ENCODE peak calls at places on chromosome 10, in ten cellular contexts. W, A, X, V, R, J, L, P, M and N are unnamed samples.

GRCh38 chr10:33982995-33983394 is 648.5 kb upstream of the NRP1 start:
- DNase-seq in W (no peak), P (peak), X (peak), L (no peak), J (peak), M (peak), A (no peak), R (no peak), V (no peak), N (no peak)

GRCh38 chr10:15700078-15700477 is 19.6 kb downstream of the ITGA8 start:
- DNase-seq in V (no peak), J (no peak), P (no peak), X (no peak), L (no peak), W (no peak), M (no peak), A (no peak), R (no peak), N (no peak)

GRCh38 chr10:100209303-100209702 is 20.1 kb downstream of the CHUK start:
- DNase-seq in J (no peak), M (no peak), P (peak), R (no peak), W (no peak), V (no peak), L (no peak), X (no peak), A (no peak), N (no peak)

GRCh38 chr10:114713525-114713924 is 55.5 kb upstream of the ABLIM1 start:
- DNase-seq in A (no peak), J (no peak), W (no peak), M (no peak), V (no peak), X (no peak), R (no peak), P (no peak), L (no peak), N (no peak)

GRCh38 chr10:17290226-17290625 is 62.2 kb downstream of the VIM start:
- DNase-seq in P (peak), V (no peak), A (no peak), W (peak), L (no peak), X (no peak), R (no peak), M (no peak), J (peak), N (no peak)

GRCh38 chr10:21022821-21023220 is 125.7 kb upstream of the NEBL start:
- DNase-seq in R (no peak), W (no peak), M (no peak), P (no peak), L (no peak), J (no peak), A (no peak), X (no peak), V (no peak), N (no peak)

GRCh38 chr10:111762114-111762513 is 421.5 kb downstream of the GPAM start:
- DNase-seq in A (no peak), L (no peak), P (no peak), W (no peak), M (no peak), R (no peak), V (no peak), X (no peak), J (peak), N (no peak)

GRCh38 chr10:103514244-103514643 is 20.7 kb downstream of the NEURL1 start:
- DNase-seq in M (no peak), J (no peak), X (no peak), W (no peak), L (no peak), R (peak), P (no peak), V (no peak), A (no peak), N (no peak)

GRCh38 chr10:115657161-115657850 is 564.1 kb downstream of the ATRNL1 start:
- DNase-seq in W (no peak), V (no peak), P (peak), A (no peak), L (no peak), M (peak), J (no peak), X (no peak), R (no peak), N (peak)

GRCh38 chr10:23187155-23187554 is 5.0 kb upstream of the PTF1A start:
- DNase-seq in J (no peak), V (no peak), R (no peak), W (no peak), L (no peak), M (no peak), A (no peak), X (no peak), P (no peak), N (no peak)